ENCODE peak calls at places on chromosomes 16 and 17, in eight cellular contexts. One of them, this sample, is unnamed.

GRCh38 chr16:1723450-1724147 is 17.6 kb downstream of the MAPK8IP3 start:
- DNase-seq in lower leg skin: no peak
- DNase-seq in bronchial epithelial cell: peak; percentile 41
- DNase-seq in DND-41: peak; percentile 38
- DNase-seq in A673: peak; percentile 41
- DNase-seq in fibroblast of pulmonary artery: peak; percentile 54
- DNase-seq in HCT116: no peak
- DNase-seq in HFF-Myc: no peak
- DNase-seq in this sample: no peak

GRCh38 chr17:44358066-44358465 is 5.6 kb downstream of the FAM171A2 start:
- DNase-seq in lower leg skin: no peak
- DNase-seq in bronchial epithelial cell: no peak
- DNase-seq in DND-41: no peak
- DNase-seq in A673: no peak
- DNase-seq in fibroblast of pulmonary artery: no peak
- DNase-seq in HCT116: no peak
- DNase-seq in HFF-Myc: no peak
- DNase-seq in this sample: no peak

GRCh38 chr17:6752068-6752909 is 3.6 kb upstream of the XAF1 start:
- DNase-seq in lower leg skin: peak; percentile 76
- DNase-seq in bronchial epithelial cell: peak; percentile 93
- DNase-seq in DND-41: peak; percentile 24
- DNase-seq in A673: peak; percentile 30
- DNase-seq in fibroblast of pulmonary artery: peak; percentile 100
- DNase-seq in HCT116: no peak
- DNase-seq in HFF-Myc: peak; percentile 85
- DNase-seq in this sample: peak; percentile 100

GRCh38 chr16:49115956-49116355 is 165.7 kb downstream of the CBLN1 start:
- DNase-seq in lower leg skin: no peak
- DNase-seq in bronchial epithelial cell: no peak
- DNase-seq in DND-41: no peak
- DNase-seq in A673: no peak
- DNase-seq in fibroblast of pulmonary artery: no peak
- DNase-seq in HCT116: no peak
- DNase-seq in HFF-Myc: no peak
- DNase-seq in this sample: no peak

GRCh38 chr17:61248399-61248798 is 151.2 kb upstream of the TBX2 start:
- DNase-seq in lower leg skin: no peak
- DNase-seq in bronchial epithelial cell: no peak
- DNase-seq in DND-41: no peak
- DNase-seq in A673: no peak
- DNase-seq in fibroblast of pulmonary artery: peak; percentile 34
- DNase-seq in HCT116: no peak
- DNase-seq in HFF-Myc: no peak
- DNase-seq in this sample: no peak

GRCh38 chr17:70013911-70014310 is 61.1 kb upstream of the KCNJ16 start:
- DNase-seq in lower leg skin: no peak
- DNase-seq in bronchial epithelial cell: no peak
- DNase-seq in DND-41: no peak
- DNase-seq in A673: no peak
- DNase-seq in fibroblast of pulmonary artery: no peak
- DNase-seq in HCT116: no peak
- DNase-seq in HFF-Myc: no peak
- DNase-seq in this sample: no peak

GRCh38 chr16:15427648-15428239 is 6.6 kb upstream of the BMERB1 start:
- DNase-seq in lower leg skin: peak; percentile 49
- DNase-seq in bronchial epithelial cell: peak; percentile 49
- DNase-seq in DND-41: peak; percentile 11
- DNase-seq in A673: peak; percentile 87
- DNase-seq in fibroblast of pulmonary artery: peak; percentile 89
- DNase-seq in HCT116: peak; percentile 50
- DNase-seq in HFF-Myc: peak; percentile 79
- DNase-seq in this sample: no peak

GRCh38 chr17:5676012-5676411 is 91.7 kb upstream of the NLRP1 start:
- DNase-seq in lower leg skin: no peak
- DNase-seq in bronchial epithelial cell: no peak
- DNase-seq in DND-41: no peak
- DNase-seq in A673: no peak
- DNase-seq in fibroblast of pulmonary artery: no peak
- DNase-seq in HCT116: no peak
- DNase-seq in HFF-Myc: peak; percentile 22
- DNase-seq in this sample: no peak

GRCh38 chr17:21774263-21774662 is 81.9 kb downstream of the KCNJ18 start:
- DNase-seq in lower leg skin: no peak
- DNase-seq in bronchial epithelial cell: no peak
- DNase-seq in DND-41: no peak
- DNase-seq in A673: no peak
- DNase-seq in fibroblast of pulmonary artery: no peak
- DNase-seq in HCT116: no peak
- DNase-seq in HFF-Myc: no peak
- DNase-seq in this sample: no peak

GRCh38 chr16:11585460-11586374 is 1.0 kb downstream of the LITAF start:
- DNase-seq in lower leg skin: no peak
- DNase-seq in bronchial epithelial cell: no peak
- DNase-seq in DND-41: no peak
- DNase-seq in A673: no peak
- DNase-seq in fibroblast of pulmonary artery: no peak
- DNase-seq in HCT116: no peak
- DNase-seq in HFF-Myc: no peak
- DNase-seq in this sample: no peak

GRCh38 chr16:57785385-57785784 is 16.9 kb downstream of the KIFC3 start:
- DNase-seq in lower leg skin: no peak
- DNase-seq in bronchial epithelial cell: no peak
- DNase-seq in DND-41: no peak
- DNase-seq in A673: no peak
- DNase-seq in fibroblast of pulmonary artery: no peak
- DNase-seq in HCT116: no peak
- DNase-seq in HFF-Myc: no peak
- DNase-seq in this sample: no peak

GRCh38 chr17:28379814-28380571 is 8.5 kb downstream of the SARM1 start:
- DNase-seq in lower leg skin: no peak
- DNase-seq in bronchial epithelial cell: peak; percentile 98
- DNase-seq in DND-41: no peak
- DNase-seq in A673: no peak
- DNase-seq in fibroblast of pulmonary artery: peak; percentile 75
- DNase-seq in HCT116: no peak
- DNase-seq in HFF-Myc: no peak
- DNase-seq in this sample: no peak

GRCh38 chr17:48901241-48901640 is 7.0 kb upstream of the UBE2Z start:
- DNase-seq in lower leg skin: no peak
- DNase-seq in bronchial epithelial cell: peak; percentile 34
- DNase-seq in DND-41: no peak
- DNase-seq in A673: no peak
- DNase-seq in fibroblast of pulmonary artery: no peak
- DNase-seq in HCT116: no peak
- DNase-seq in HFF-Myc: no peak
- DNase-seq in this sample: no peak

GRCh38 chr16:63933841-63934240 is 1188.0 kb downstream of the CDH11 start:
- DNase-seq in lower leg skin: no peak
- DNase-seq in bronchial epithelial cell: no peak
- DNase-seq in DND-41: no peak
- DNase-seq in A673: no peak
- DNase-seq in fibroblast of pulmonary artery: no peak
- DNase-seq in HCT116: no peak
- DNase-seq in HFF-Myc: no peak
- DNase-seq in this sample: no peak

GRCh38 chr17:72588961-72589360 is 468.1 kb downstream of the SOX9 start:
- DNase-seq in lower leg skin: peak; percentile 43
- DNase-seq in bronchial epithelial cell: peak; percentile 98
- DNase-seq in DND-41: peak; percentile 16
- DNase-seq in A673: no peak
- DNase-seq in fibroblast of pulmonary artery: no peak
- DNase-seq in HCT116: peak; percentile 87
- DNase-seq in HFF-Myc: no peak
- DNase-seq in this sample: no peak

GRCh38 chr17:47242648-47243047 is 11.0 kb upstream of the ITGB3 start:
- DNase-seq in lower leg skin: no peak
- DNase-seq in bronchial epithelial cell: no peak
- DNase-seq in DND-41: no peak
- DNase-seq in A673: no peak
- DNase-seq in fibroblast of pulmonary artery: no peak
- DNase-seq in HCT116: no peak
- DNase-seq in HFF-Myc: no peak
- DNase-seq in this sample: no peak

GRCh38 chr17:47243737-47244598 is 9.7 kb upstream of the ITGB3 start:
- DNase-seq in lower leg skin: no peak
- DNase-seq in bronchial epithelial cell: no peak
- DNase-seq in DND-41: no peak
- DNase-seq in A673: no peak
- DNase-seq in fibroblast of pulmonary artery: no peak
- DNase-seq in HCT116: no peak
- DNase-seq in HFF-Myc: no peak
- DNase-seq in this sample: no peak

GRCh38 chr17:47240806-47241205 is 12.8 kb upstream of the ITGB3 start:
- DNase-seq in lower leg skin: no peak
- DNase-seq in bronchial epithelial cell: no peak
- DNase-seq in DND-41: no peak
- DNase-seq in A673: no peak
- DNase-seq in fibroblast of pulmonary artery: no peak
- DNase-seq in HCT116: no peak
- DNase-seq in HFF-Myc: no peak
- DNase-seq in this sample: no peak

GRCh38 chr17:47246120-47246519 is 7.5 kb upstream of the ITGB3 start:
- DNase-seq in lower leg skin: no peak
- DNase-seq in bronchial epithelial cell: no peak
- DNase-seq in DND-41: no peak
- DNase-seq in A673: no peak
- DNase-seq in fibroblast of pulmonary artery: no peak
- DNase-seq in HCT116: no peak
- DNase-seq in HFF-Myc: no peak
- DNase-seq in this sample: no peak

DNA sequence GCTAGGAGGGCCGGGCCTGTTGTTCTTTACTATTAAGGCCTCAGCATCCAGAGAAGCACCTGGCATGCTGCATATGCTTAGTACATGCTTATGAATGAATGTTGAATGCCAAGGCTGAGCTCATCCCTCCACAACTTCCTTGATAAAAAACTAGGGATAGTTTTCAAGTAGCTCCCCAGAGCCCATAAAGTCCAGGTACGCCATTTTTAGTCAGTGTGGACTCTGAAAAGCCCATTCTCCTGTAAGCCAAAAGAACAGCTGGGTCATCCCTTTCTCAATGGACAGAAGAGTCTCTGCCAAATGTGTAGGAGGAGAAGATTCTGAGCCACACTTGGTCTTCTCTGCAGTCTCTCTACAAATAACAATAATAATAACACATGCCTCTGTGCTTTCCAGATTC is 8.9 kb upstream of the ITGB3 start:
- DNase-seq in lower leg skin: no peak
- DNase-seq in bronchial epithelial cell: no peak
- DNase-seq in DND-41: no peak
- DNase-seq in A673: no peak
- DNase-seq in fibroblast of pulmonary artery: peak; percentile 66
- DNase-seq in HCT116: no peak
- DNase-seq in HFF-Myc: no peak
- DNase-seq in this sample: no peak
- TF ChIP-seq CTCF in lower leg skin: no peak
- TF ChIP-seq CTCF in bronchial epithelial cell: no peak
- TF ChIP-seq CTCF in DND-41: no peak
- TF ChIP-seq CTCF in A673: no peak
- TF ChIP-seq CTCF in fibroblast of pulmonary artery: no peak
- TF ChIP-seq CTCF in HCT116: no peak
- TF ChIP-seq CTCF in HFF-Myc: no peak
- TF ChIP-seq CTCF in this sample: no peak

GRCh38 chr16:28063047-28063521 is 430 bp downstream of the GSG1L start:
- DNase-seq in lower leg skin: no peak
- DNase-seq in bronchial epithelial cell: no peak
- DNase-seq in DND-41: no peak
- DNase-seq in A673: peak; percentile 26
- DNase-seq in fibroblast of pulmonary artery: peak; percentile 13
- DNase-seq in HCT116: no peak
- DNase-seq in HFF-Myc: no peak
- DNase-seq in this sample: no peak
- H3K4me3 ChIP-seq in lower leg skin: no peak overlapping the region
- H3K4me3 ChIP-seq in bronchial epithelial cell: no peak overlapping the region
- H3K4me3 ChIP-seq in DND-41: no peak overlapping the region
- H3K4me3 ChIP-seq in A673: peak overlapping the region; percentile 33
- H3K4me3 ChIP-seq in fibroblast of pulmonary artery: no peak overlapping the region
- H3K4me3 ChIP-seq in HCT116: no peak overlapping the region
- H3K4me3 ChIP-seq in HFF-Myc: no peak overlapping the region
- H3K4me3 ChIP-seq in this sample: no peak overlapping the region

GRCh38 chr16:68704232-68704867 is 32.7 kb upstream of the CDH1 start:
- DNase-seq in lower leg skin: peak; percentile 62
- DNase-seq in bronchial epithelial cell: peak; percentile 84
- DNase-seq in DND-41: peak; percentile 67
- DNase-seq in A673: peak; percentile 79
- DNase-seq in fibroblast of pulmonary artery: peak; percentile 66
- DNase-seq in HCT116: peak; percentile 79
- DNase-seq in HFF-Myc: peak; percentile 39
- DNase-seq in this sample: no peak
- TF ChIP-seq CTCF in lower leg skin: no peak
- TF ChIP-seq CTCF in bronchial epithelial cell: peak; percentile 90
- TF ChIP-seq CTCF in DND-41: peak; percentile 89
- TF ChIP-seq CTCF in A673: peak; percentile 82
- TF ChIP-seq CTCF in fibroblast of pulmonary artery: peak; percentile 86
- TF ChIP-seq CTCF in HCT116: peak; percentile 81
- TF ChIP-seq CTCF in HFF-Myc: peak; percentile 83
- TF ChIP-seq CTCF in this sample: peak; percentile 90

GRCh38 chr16:89883346-89884040 is 10.1 kb downstream of the TCF25 start:
- DNase-seq in lower leg skin: no peak
- DNase-seq in bronchial epithelial cell: no peak
- DNase-seq in DND-41: no peak
- DNase-seq in A673: no peak
- DNase-seq in fibroblast of pulmonary artery: no peak
- DNase-seq in HCT116: no peak
- DNase-seq in HFF-Myc: no peak
- DNase-seq in this sample: no peak

GRCh38 chr16:89884041-89884421 is 10.6 kb downstream of the TCF25 start:
- DNase-seq in lower leg skin: no peak
- DNase-seq in bronchial epithelial cell: no peak
- DNase-seq in DND-41: no peak
- DNase-seq in A673: no peak
- DNase-seq in fibroblast of pulmonary artery: no peak
- DNase-seq in HCT116: no peak
- DNase-seq in HFF-Myc: no peak
- DNase-seq in this sample: no peak

GRCh38 chr16:89887243-89887642 is 13.9 kb downstream of the TCF25 start:
- DNase-seq in lower leg skin: no peak
- DNase-seq in bronchial epithelial cell: no peak
- DNase-seq in DND-41: no peak
- DNase-seq in A673: no peak
- DNase-seq in fibroblast of pulmonary artery: no peak
- DNase-seq in HCT116: no peak
- DNase-seq in HFF-Myc: no peak
- DNase-seq in this sample: no peak

GRCh38 chr16:89880477-89881367 is 7.3 kb downstream of the TCF25 start:
- DNase-seq in lower leg skin: no peak
- DNase-seq in bronchial epithelial cell: peak; percentile 85
- DNase-seq in DND-41: peak; percentile 30
- DNase-seq in A673: no peak
- DNase-seq in fibroblast of pulmonary artery: no peak
- DNase-seq in HCT116: no peak
- DNase-seq in HFF-Myc: no peak
- DNase-seq in this sample: no peak

DNA sequence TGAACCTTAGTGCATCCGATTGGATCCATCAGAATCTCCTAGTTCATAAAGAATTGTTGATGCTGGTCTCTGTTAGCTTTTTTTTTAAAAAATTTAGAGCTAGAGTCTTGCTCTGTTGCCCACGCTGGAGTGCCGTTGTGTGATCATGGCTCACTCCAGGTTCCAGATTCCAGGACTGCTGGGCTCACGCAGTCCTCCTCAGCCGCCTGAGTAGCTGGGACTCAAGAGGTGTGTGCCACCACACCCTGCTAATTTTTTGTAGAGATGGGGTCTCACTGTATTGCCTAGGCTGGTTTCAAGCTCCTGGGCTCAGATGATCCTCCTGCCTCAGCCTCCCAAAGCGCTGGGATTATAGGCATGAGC is 8.0 kb downstream of the TCF25 start:
- DNase-seq in lower leg skin: no peak
- DNase-seq in bronchial epithelial cell: no peak
- DNase-seq in DND-41: no peak
- DNase-seq in A673: no peak
- DNase-seq in fibroblast of pulmonary artery: no peak
- DNase-seq in HCT116: no peak
- DNase-seq in HFF-Myc: no peak
- DNase-seq in this sample: no peak
- H3K4me3 ChIP-seq in lower leg skin: no peak overlapping the region
- H3K4me3 ChIP-seq in bronchial epithelial cell: no peak overlapping the region
- H3K4me3 ChIP-seq in DND-41: no peak overlapping the region
- H3K4me3 ChIP-seq in A673: no peak overlapping the region
- H3K4me3 ChIP-seq in fibroblast of pulmonary artery: no peak overlapping the region
- H3K4me3 ChIP-seq in HCT116: no peak overlapping the region
- H3K4me3 ChIP-seq in HFF-Myc: no peak overlapping the region
- H3K4me3 ChIP-seq in this sample: no peak overlapping the region